ENCODE peak calls at places on chromosomes 1 and 21, in six cellular contexts. X, G, K, D, N and P are unnamed samples.

GRCh38 chr1:58619286-58620054 is 42.4 kb upstream of the TACSTD2 start:
- DNase-seq in X (no peak), G (no peak), K (no peak), D (no peak), N (no peak), P (no peak)

GRCh38 chr1:167489581-167490340 is 28.6 kb downstream of the CD247 start:
- DNase-seq in X (peak; percentile 67), G (no peak), K (no peak), D (no peak), N (no peak), P (no peak)

GRCh38 chr1:9397984-9398526 is 105.4 kb downstream of the SPSB1 start:
- DNase-seq in X (no peak), G (no peak), K (no peak), D (no peak), N (no peak), P (no peak)

GRCh38 chr1:103561612-103562395 is 9.6 kb upstream of the AMY2B start:
- DNase-seq in X (no peak), G (no peak), K (no peak), D (no peak), N (no peak), P (no peak)

GRCh38 chr1:242629396-242629795 is 104.9 kb upstream of the PLD5 start:
- DNase-seq in X (no peak), G (no peak), K (no peak), D (no peak), N (no peak), P (no peak)

GRCh38 chr21:45460611-45461368 is 55.8 kb downstream of the COL18A1 start:
- DNase-seq in X (no peak), G (no peak), K (no peak), D (no peak), N (no peak), P (no peak)

GRCh38 chr1:95041491-95042165 is 31.1 kb downstream of the ALG14 start:
- DNase-seq in X (no peak), G (no peak), K (no peak), D (peak; percentile 55), N (peak; percentile 66), P (no peak)

GRCh38 chr21:26710155-26710554 is 135.1 kb downstream of the ADAMTS1 start:
- DNase-seq in X (no peak), G (no peak), K (no peak), D (no peak), N (no peak), P (no peak)

GRCh38 chr21:28712396-28712795 is 280.3 kb downstream of the LTN1 start:
- DNase-seq in X (no peak), G (no peak), K (no peak), D (no peak), N (no peak), P (no peak)

GRCh38 chr1:6207075-6207885 is 1.4 kb downstream of the RNF207 start:
- DNase-seq in X (no peak), G (peak; percentile 40), K (no peak), D (no peak), N (no peak), P (no peak)

GRCh38 chr1:99758073-99758511 is 8.3 kb downstream of the FRRS1 start:
- DNase-seq in X (no peak), G (no peak), K (no peak), D (no peak), N (no peak), P (no peak)

GRCh38 chr1:1321477-1321876 is 3.0 kb downstream of the INTS11 start:
- DNase-seq in X (no peak), G (no peak), K (no peak), D (no peak), N (no peak), P (no peak)

GRCh38 chr1:44808063-44808937 is at the start of gene BTBD19:
- DNase-seq in X (no peak), G (peak; percentile 77), K (peak; percentile 74), D (peak; percentile 64), N (peak; percentile 70), P (no peak)

GRCh38 chr1:201714542-201715276 is 114.2 kb upstream of the IPO9 start:
- DNase-seq in X (no peak), G (peak; percentile 83), K (peak; percentile 73), D (peak; percentile 85), N (peak; percentile 71), P (peak; percentile 41)

GRCh38 chr21:26844258-26845065 is 747 bp downstream of the ADAMTS1 start:
- DNase-seq in X (no peak), G (peak; percentile 57), K (peak; percentile 21), D (no peak), N (peak; percentile 29), P (no peak)

GRCh38 chr1:36447450-36447849 is 2.8 kb downstream of the OSCP1 start:
- DNase-seq in X (no peak), G (no peak), K (no peak), D (no peak), N (no peak), P (no peak)
- H3K4me1 ChIP-seq in X (peaks cover 5% of the 10 kb centered on the region), G (peaks cover 15% of the 10 kb centered on the region), K (peaks cover 25% of the 10 kb centered on the region), D (no peaks in the 10 kb centered on the region), N (no peaks in the 10 kb centered on the region), P (peaks cover 23% of the 10 kb centered on the region)

DNA sequence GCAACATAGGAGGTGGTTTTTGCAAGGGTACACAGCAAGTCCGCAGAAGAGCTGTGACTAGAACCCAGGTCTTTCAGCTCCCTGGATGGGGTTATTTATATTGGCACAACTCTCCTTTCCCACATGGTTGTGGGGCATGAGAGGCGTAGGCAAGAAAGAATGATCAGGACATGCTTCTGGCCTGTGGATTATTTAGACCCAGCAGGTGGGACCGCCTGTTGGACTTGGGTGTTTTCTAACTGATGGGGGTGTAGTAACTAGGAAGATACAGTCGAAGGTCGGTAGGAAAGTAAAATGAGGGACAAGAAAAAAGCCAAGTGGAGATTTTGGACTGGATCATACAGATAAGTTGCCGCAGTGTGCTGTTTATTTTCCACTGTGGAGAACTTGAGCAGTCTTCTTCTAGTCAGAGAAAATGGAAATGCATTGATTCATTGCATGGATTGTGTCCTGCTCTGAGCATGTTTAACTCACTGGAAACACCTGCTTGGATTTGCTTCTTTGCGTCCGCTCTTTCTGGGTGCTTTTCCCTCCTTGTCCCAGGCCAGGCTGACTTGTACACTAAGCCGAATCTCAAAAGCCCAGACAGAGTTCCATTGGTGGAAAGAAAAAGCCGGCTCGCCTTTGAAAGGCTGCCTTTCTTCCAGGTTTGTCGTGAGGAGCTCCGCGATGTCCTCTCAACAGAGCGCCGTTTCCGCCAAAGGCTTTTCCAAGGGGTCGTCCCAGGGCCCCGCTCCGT is 602 bp downstream of the CRCT1 start:
- DNase-seq in X (no peak), G (no peak), K (no peak), D (no peak), N (no peak), P (no peak)
- H3K4me3 ChIP-seq in X (no peak overlapping the region), G (no peak overlapping the region), K (no peak overlapping the region), D (no peak overlapping the region), N (peak overlapping the region; percentile 11), P (peak overlapping the region; percentile 31)

GRCh38 chr1:150973258-150973825 is 1.3 kb downstream of the CERS2 start:
- DNase-seq in X (peak; percentile 10), G (peak; percentile 52), K (no peak), D (no peak), N (no peak), P (no peak)

GRCh38 chr1:150971583-150972416 is 2.8 kb downstream of the CERS2 start:
- DNase-seq in X (peak; percentile 17), G (no peak), K (no peak), D (peak; percentile 42), N (no peak), P (no peak)

GRCh38 chr1:150970818-150971582 is 3.6 kb downstream of the CERS2 start:
- DNase-seq in X (no peak), G (peak; percentile 89), K (peak; percentile 73), D (peak; percentile 88), N (peak; percentile 76), P (no peak)

GRCh38 chr1:150973826-150974579 is 632 bp downstream of the CERS2 start:
- DNase-seq in X (peak; percentile 34), G (peak; percentile 74), K (no peak), D (peak; percentile 45), N (peak; percentile 55), P (no peak)

DNA sequence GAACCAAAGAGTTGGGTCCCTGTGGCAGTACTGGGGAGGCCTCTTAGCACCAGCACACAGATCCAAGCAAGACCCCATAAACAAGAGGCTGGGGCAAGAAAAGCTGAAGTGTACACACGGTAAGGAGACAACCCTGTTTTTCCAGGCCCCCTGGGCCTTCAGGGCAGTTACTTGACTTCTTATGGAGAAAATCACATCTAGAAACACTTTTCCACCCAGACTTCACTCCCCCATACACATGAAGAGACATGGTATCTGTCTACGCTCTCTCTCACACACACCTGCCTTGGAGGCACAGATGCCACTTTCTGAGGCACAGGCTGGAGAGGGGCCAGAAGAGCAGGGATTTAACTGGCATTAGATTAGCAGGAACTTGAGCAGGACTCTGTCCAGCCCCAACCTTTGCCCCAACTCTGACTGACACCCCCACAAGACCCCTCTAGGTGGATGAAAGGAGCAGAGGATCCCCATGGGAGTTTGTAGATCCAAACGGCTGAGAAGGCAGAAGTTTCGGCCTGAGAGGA is 2.2 kb downstream of the CERS2 start:
- DNase-seq in X (no peak), G (no peak), K (no peak), D (no peak), N (no peak), P (no peak)
- H3K4me1 ChIP-seq in X (peaks cover 50% of the 10 kb centered on the region), G (peaks cover 75% of the 10 kb centered on the region), K (peaks cover 79% of the 10 kb centered on the region), D (peaks cover 24% of the 10 kb centered on the region), N (peaks cover 25% of the 10 kb centered on the region), P (peaks cover 48% of the 10 kb centered on the region)

DNA sequence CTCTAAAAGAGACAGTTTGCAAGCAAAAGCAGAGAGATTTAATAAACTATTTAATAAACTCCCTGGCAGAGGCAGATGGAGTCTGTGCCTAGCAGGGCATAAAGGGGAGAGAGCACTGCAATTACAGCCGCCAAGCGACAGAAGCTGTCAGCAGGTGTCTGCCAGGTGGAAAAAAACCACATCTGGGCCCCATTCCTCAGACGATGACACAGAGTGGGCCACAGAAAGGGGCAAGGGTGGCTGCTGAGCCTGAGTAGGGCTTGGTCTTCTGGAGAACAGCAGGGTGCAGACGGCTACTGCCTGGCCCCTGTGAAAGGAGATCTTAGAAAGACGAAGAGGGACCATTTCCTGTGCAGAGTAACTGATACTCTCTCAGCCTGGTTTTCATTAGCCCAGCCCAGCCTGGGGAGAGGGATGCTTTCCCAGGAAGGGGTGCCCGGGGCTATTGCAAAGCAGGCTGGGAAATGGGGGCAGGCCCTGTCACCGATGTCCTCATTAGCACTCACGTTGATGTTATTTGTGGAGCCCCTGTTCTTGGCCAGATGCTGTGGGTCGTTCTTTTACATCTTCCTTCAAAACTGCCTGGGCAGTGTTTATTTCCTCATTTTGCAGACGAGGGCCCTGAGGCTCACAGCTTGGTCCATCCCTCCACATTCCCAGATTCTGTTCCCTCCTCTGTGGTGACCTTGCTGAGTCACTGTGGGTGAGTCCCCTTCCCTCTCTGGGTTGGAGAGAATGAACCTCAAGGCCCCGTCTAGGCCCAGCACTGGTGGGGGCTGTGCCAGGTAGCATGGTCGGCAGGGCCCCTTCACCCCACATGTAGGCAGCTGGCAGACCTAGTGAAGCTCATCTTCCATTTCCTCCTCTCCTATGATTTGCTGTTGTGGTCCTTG is 472.7 kb downstream of the PTPRU start:
- DNase-seq in X (no peak), G (no peak), K (no peak), D (no peak), N (no peak), P (no peak)
- H3K4me3 ChIP-seq in X (no peak overlapping the region), G (no peak overlapping the region), K (no peak overlapping the region), D (no peak overlapping the region), N (no peak overlapping the region), P (no peak overlapping the region)

DNA sequence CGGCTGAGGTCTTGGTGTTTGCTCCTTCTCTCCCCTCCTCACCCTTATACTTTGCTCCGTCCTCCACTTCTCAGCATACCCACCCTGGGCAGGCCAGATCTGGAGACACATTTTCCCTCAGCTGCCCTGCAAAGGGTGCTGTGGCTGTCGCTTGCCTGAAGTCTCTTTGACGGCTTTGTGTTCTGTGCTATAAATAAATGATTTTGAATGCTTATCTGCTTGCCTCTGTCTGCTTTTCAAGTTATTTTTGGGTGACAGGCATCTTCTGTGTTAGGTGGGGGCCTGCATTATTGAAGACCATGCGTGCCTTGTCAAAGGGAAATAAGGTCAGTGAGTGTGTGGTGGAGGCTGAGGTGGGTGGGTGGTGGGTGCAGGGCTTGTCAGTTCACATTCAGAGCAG is 66.9 kb upstream of the KCND3 start:
- DNase-seq in X (no peak), G (no peak), K (no peak), D (no peak), N (no peak), P (no peak)
- H3K4me1 ChIP-seq in X (no peaks in the 10 kb centered on the region), G (no peaks in the 10 kb centered on the region), K (no peaks in the 10 kb centered on the region), D (peaks cover 5% of the 10 kb centered on the region), N (no peaks in the 10 kb centered on the region), P (peaks cover 14% of the 10 kb centered on the region)